ENCODE peak calls at places on chromosomes 13 and 19, in four cellular contexts. P is hepatocyte, C is heart right ventricle, R is NT2/D1. N is an unnamed sample.

GRCh38 chr19:16167055-16167454 is 6.3 kb downstream of the CIB3 start:
- DNase-seq in P (no peak), C (no peak), R (no peak), N (no peak)

GRCh38 chr13:76610819-76611415 is 275.3 kb downstream of the KCTD12 start:
- DNase-seq in P (no peak), C (no peak), R (no peak), N (no peak)

GRCh38 chr13:64591981-64592380 is 2638.2 kb downstream of the PCDH9 start:
- DNase-seq in P (no peak), C (no peak), R (no peak), N (no peak)

GRCh38 chr13:47334173-47334572 is 437.3 kb upstream of the HTR2A start:
- DNase-seq in P (no peak), C (no peak), R (no peak), N (no peak)

GRCh38 chr13:39684531-39685137 is 29.2 kb downstream of the COG6 start:
- DNase-seq in P (peak; percentile 69), C (no peak), R (no peak), N (no peak)

GRCh38 chr19:33207040-33207620 is 13.0 kb downstream of the LRP3 start:
- DNase-seq in P (no peak), C (no peak), R (no peak), N (no peak)

GRCh38 chr13:30112602-30113435 is 194.5 kb downstream of the KATNAL1 start:
- DNase-seq in P (peak; percentile 91), C (peak; percentile 77), R (peak; percentile 66), N (peak; percentile 57)

GRCh38 chr13:67298297-67298696 is 68.2 kb upstream of the PCDH9 start:
- DNase-seq in P (no peak), C (no peak), R (no peak), N (no peak)

GRCh38 chr19:51354742-51355148 is 11.4 kb downstream of the ETFB start:
- DNase-seq in P (peak; percentile 79), C (no peak), R (peak; percentile 36), N (no peak)

GRCh38 chr19:10685210-10685609 is 16.0 kb upstream of the QTRT1 start:
- DNase-seq in P (no peak), C (no peak), R (no peak), N (no peak)

GRCh38 chr19:10568444-10568825 is 344 bp downstream of the CDKN2D start:
- DNase-seq in P (peak; percentile 82), C (no peak), R (no peak), N (no peak)

GRCh38 chr19:48403606-48404005 is 10.1 kb downstream of the GRIN2D start:
- DNase-seq in P (peak; percentile 70), C (no peak), R (no peak), N (no peak)

GRCh38 chr19:32662186-32662585 is 12.8 kb downstream of the ANKRD27 start:
- DNase-seq in P (no peak), C (no peak), R (no peak), N (no peak)

GRCh38 chr19:4694211-4694987 is 24.3 kb upstream of the MYDGF start:
- DNase-seq in P (no peak), C (peak; percentile 66), R (no peak), N (no peak)

GRCh38 chr13:101942038-101942437 is 459.8 kb downstream of the FGF14 start:
- DNase-seq in P (peak; percentile 56), C (no peak), R (no peak), N (no peak)

GRCh38 chr19:31408460-31409124 is 59.4 kb upstream of the TSHZ3 start:
- DNase-seq in P (peak; percentile 38), C (no peak), R (no peak), N (peak; percentile 35)

GRCh38 chr19:2923510-2923909 is 21.3 kb downstream of the ZNF77 start:
- DNase-seq in P (peak; percentile 52), C (no peak), R (no peak), N (no peak)

GRCh38 chr19:3115916-3116602 is 19.8 kb upstream of the GNA15 start:
- DNase-seq in P (no peak), C (no peak), R (no peak), N (no peak)

GRCh38 chr13:51638497-51638871 is 54.2 kb downstream of the WDFY2 start:
- DNase-seq in P (no peak), C (no peak), R (no peak), N (no peak)
- H3K4me1 ChIP-seq in P (peaks cover 42% of the 10 kb centered on the region), C (peaks cover 3% of the 10 kb centered on the region), R (no peaks in the 10 kb centered on the region), N (peaks cover 12% of the 10 kb centered on the region)

GRCh38 chr13:106560791-106561190 is 7.1 kb downstream of the ARGLU1 start:
- DNase-seq in P (no peak), C (no peak), R (no peak), N (no peak)
- H3K4me1 ChIP-seq in P (peaks cover 34% of the 10 kb centered on the region), C (peaks cover 21% of the 10 kb centered on the region), R (peaks cover 3% of the 10 kb centered on the region), N (no peaks in the 10 kb centered on the region)

DNA sequence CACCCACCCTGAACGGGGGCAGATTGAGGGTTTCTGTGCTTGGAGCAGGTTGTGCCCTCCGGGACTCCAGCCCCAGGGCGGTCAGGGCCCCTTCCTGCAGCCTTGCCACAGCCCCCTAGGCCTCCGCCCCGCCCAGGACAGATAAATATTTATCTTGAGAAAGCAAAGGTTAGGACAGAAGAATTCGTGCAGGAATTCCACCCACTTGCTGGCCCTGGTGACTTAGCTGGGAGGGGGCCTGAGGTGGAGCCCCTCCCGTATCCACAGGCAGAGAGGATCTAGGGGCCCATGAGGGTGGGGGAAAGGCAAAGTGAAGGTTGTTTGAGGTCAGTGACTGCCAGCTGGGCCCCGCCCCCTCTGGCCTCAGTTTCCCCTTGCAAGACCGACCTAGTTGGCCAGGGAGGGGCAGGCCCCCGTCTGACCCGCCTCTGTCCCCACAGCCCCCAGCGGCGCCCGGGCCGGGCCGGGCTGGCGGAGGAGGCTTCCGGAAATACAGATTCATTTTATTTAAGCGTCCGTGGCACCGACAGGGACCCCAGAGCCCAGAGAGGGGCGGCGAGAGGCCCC is 5.2 kb downstream of the MIDN start:
- DNase-seq in P (peak; percentile 88), C (no peak), R (no peak), N (no peak)
- H3K4me1 ChIP-seq in P (peaks cover 45% of the 10 kb centered on the region), C (peaks cover 36% of the 10 kb centered on the region), R (peaks cover 29% of the 10 kb centered on the region), N (peaks cover 5% of the 10 kb centered on the region)

GRCh38 chr19:7349961-7350711 is 1.4 kb downstream of the ARHGEF18 start:
- DNase-seq in P (no peak), C (no peak), R (no peak), N (no peak)
- H3K4me1 ChIP-seq in P (no peaks in the 10 kb centered on the region), C (no peaks in the 10 kb centered on the region), R (no peaks in the 10 kb centered on the region), N (no peaks in the 10 kb centered on the region)